ENCODE peak calls at places on chromosomes 3 and 15, in four cellular contexts. W, T, E and L are unnamed samples.

GRCh38 chr3:187719628-187720336 is 17.4 kb upstream of the RTP2 start:
- DNase-seq in E (no peak), T (no peak), W (peak), L (no peak)

GRCh38 chr15:41661078-41661528 is 898 bp downstream of the MGA start:
- DNase-seq in W (no peak), E (peak), T (no peak), L (no peak)

GRCh38 chr3:151403246-151403645 is 18.7 kb upstream of the P2RY12 start:
- DNase-seq in E (no peak), T (no peak), W (no peak), L (no peak)

GRCh38 chr3:160931474-160931873 is 173.7 kb downstream of the B3GALNT1 start:
- DNase-seq in E (no peak), T (no peak), W (no peak), L (no peak)

GRCh38 chr15:43143203-43143941 is 10.0 kb downstream of the TMEM62 start:
- DNase-seq in W (no peak), T (no peak), E (no peak), L (no peak)

GRCh38 chr3:147521646-147522045 is 112.5 kb downstream of the ZIC1 start:
- DNase-seq in T (no peak), E (no peak), W (no peak), L (no peak)

GRCh38 chr3:11514191-11514770 is 129.4 kb downstream of the VGLL4 start:
- DNase-seq in E (peak), T (no peak), W (peak), L (peak)

GRCh38 chr3:138942861-138943623 is 3.9 kb downstream of the FOXL2 start:
- DNase-seq in T (no peak), E (no peak), W (no peak), L (no peak)

GRCh38 chr3:69823710-69824109 is 84.4 kb downstream of the MITF start:
- DNase-seq in E (no peak), W (no peak), T (no peak), L (no peak)

GRCh38 chr15:76393614-76394013 is 57.0 kb downstream of the ISL2 start:
- DNase-seq in T (no peak), E (no peak), W (no peak), L (no peak)

GRCh38 chr3:99895706-99896441 is 78.2 kb downstream of the CMSS1 start:
- DNase-seq in E (peak), T (no peak), W (no peak), L (no peak)

GRCh38 chr3:124887177-124887995 is at the start of gene ITGB5:
- DNase-seq in E (peak), W (peak), T (no peak), L (peak)

GRCh38 chr15:83516935-83517334 is 69.8 kb downstream of the SH3GL3 start:
- DNase-seq in W (no peak), T (no peak), E (no peak), L (no peak)

GRCh38 chr3:56724580-56725142 is 41.6 kb upstream of the TASOR start:
- DNase-seq in W (no peak), E (no peak), T (no peak), L (no peak)

GRCh38 chr15:25939122-25939521 is 76.0 kb upstream of the ATP10A start:
- DNase-seq in W (no peak), T (no peak), E (no peak), L (no peak)

GRCh38 chr3:107242579-107242978 is 134.7 kb upstream of the CCDC54 start:
- DNase-seq in E (no peak), W (no peak), T (no peak), L (no peak)

GRCh38 chr15:89416339-89417183 is 79.8 kb downstream of the RHCG start:
- DNase-seq in W (peak), E (peak), T (peak), L (peak)

GRCh38 chr3:64552160-64552559 is 135.6 kb downstream of the ADAMTS9 start:
- DNase-seq in E (no peak), W (no peak), T (no peak), L (no peak)

GRCh38 chr15:44427756-44428724 is 611 bp downstream of the CTDSPL2 start:
- DNase-seq in T (peak), E (peak), W (peak), L (no peak)

GRCh38 chr15:101579766-101580165 is 72.4 kb downstream of the TM2D3 start:
- DNase-seq in T (no peak), W (no peak), E (no peak), L (no peak)

GRCh38 chr15:40843885-40844542 is at the start of gene SPINT1:
- DNase-seq in E (peak), W (peak), T (no peak), L (no peak)

GRCh38 chr3:41808152-41808551 is 153.8 kb downstream of the ULK4 start:
- DNase-seq in E (no peak), T (no peak), W (no peak), L (no peak)

GRCh38 chr3:125480656-125481374 is 39.2 kb downstream of the SNX4 start:
- DNase-seq in E (no peak), T (no peak), W (no peak), L (no peak)

GRCh38 chr3:77370413-77370812 is 330.5 kb downstream of the ROBO2 start:
- DNase-seq in T (no peak), W (peak), E (no peak), L (peak)

GRCh38 chr3:46549408-46549904 is 16.6 kb downstream of the LRRC2 start:
- DNase-seq in E (no peak), T (no peak), W (no peak), L (no peak)

GRCh38 chr3:33704891-33705290 is 13.2 kb downstream of the CLASP2 start:
- DNase-seq in T (no peak), E (no peak), W (no peak), L (no peak)

GRCh38 chr15:77075528-77075927 is 4.6 kb upstream of the TSPAN3 start:
- DNase-seq in T (no peak), W (peak), E (no peak), L (no peak)

GRCh38 chr3:162302983-162303624 is 806.5 kb downstream of the OTOL1 start:
- DNase-seq in T (no peak), W (no peak), E (peak), L (no peak)

DNA sequence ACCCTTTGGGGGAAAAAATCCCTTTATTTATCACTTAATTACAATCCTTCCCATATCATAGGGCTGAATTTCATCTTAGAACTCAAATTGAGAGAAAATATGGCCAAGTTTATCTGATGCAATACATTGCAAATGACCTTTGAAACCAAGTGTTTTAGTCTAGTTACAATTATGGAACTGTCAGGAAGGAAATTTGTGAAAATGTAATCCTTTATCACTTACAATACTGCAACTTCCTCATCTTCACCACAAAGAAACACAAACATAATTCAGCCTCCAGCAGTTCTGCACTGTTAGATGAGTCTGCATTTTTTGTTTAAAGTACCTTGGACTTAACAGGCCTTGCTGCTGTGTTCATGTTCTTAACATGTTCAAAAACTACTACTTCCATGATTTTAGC is 4.6 kb downstream of the CCPG1 start:
- DNase-seq in T (no peak), W (no peak), E (peak), L (no peak)
- H3K4me3 ChIP-seq in T (no peak), W (no peak), E (peak), L (no peak)

GRCh38 chr15:39362832-39363561 is 217.9 kb upstream of the THBS1 start:
- DNase-seq in T (no peak), E (no peak), W (no peak), L (no peak)

GRCh38 chr15:39360417-39360816 is 220.5 kb upstream of the THBS1 start:
- DNase-seq in W (no peak), E (no peak), T (no peak), L (no peak)

GRCh38 chr15:39359736-39360135 is 221.1 kb upstream of the THBS1 start:
- DNase-seq in E (no peak), T (no peak), W (no peak), L (no peak)

GRCh38 chr15:39363761-39364586 is 216.9 kb upstream of the THBS1 start:
- DNase-seq in T (no peak), E (no peak), W (no peak), L (no peak)

GRCh38 chr15:39361497-39361896 is 219.4 kb upstream of the THBS1 start:
- DNase-seq in E (no peak), T (no peak), W (no peak), L (no peak)
- TF ChIP-seq POLR2A in E (no peak), T (no peak), W (no peak), L (no peak)

GRCh38 chr15:90957791-90958190 is 3.1 kb downstream of the RCCD1 start:
- DNase-seq in W (no peak), T (no peak), E (no peak), L (no peak)
- H3K4me3 ChIP-seq in W (no peak), T (peak), E (no peak), L (peak)

DNA sequence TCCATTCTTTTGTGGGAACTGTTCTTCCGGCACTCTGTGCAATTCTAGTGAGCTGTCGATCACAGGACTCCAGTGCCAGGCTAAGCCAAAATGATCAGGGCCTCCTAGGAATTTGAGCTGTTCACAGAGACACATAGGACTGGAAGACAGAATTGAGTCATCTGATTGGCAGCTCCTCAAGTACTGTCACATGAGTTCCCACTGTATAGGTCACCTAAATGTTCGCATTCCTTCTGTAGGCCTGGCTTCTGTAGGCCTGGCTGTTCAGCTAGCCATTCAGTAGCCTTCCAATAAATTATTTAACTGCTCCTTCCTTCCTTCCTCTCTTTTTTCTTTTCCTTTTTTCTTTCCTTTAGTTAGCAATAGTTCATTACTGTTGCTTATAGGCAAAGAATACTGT is 4.3 kb downstream of the PROS1 start:
- DNase-seq in E (no peak), T (no peak), W (no peak), L (no peak)
- TF ChIP-seq POLR2A in E (no peak), T (no peak), W (no peak), L (no peak)

DNA sequence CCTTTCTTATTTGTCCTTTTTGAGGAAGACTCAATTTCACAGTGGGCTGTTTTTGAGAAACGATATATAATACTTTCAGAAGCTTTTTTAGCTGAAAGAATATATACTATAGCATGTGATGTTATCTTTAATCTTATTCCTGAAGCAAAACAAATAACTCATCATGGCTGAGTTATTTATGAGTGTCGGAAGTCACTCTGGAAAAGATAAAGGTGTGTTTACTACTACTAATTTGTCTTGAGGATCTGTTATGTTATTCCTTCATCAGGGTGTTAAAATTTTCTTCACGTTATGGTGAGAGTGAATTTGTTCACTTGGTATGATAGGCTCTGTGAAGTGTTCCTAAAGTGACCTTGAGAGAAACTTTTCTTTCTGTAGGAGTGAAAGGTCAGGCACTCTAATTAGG is 4.7 kb downstream of the TCF12 start:
- DNase-seq in W (no peak), E (no peak), T (no peak), L (no peak)
- H3K4me3 ChIP-seq in W (no peak), E (no peak), T (no peak), L (no peak)

GRCh38 chr3:52290596-52291507 is 3.2 kb downstream of the GLYCTK start:
- DNase-seq in T (no peak), E (no peak), W (no peak), L (no peak)

GRCh38 chr3:52289747-52290595 is 2.3 kb downstream of the GLYCTK start:
- DNase-seq in W (peak), T (no peak), E (no peak), L (no peak)

GRCh38 chr3:52291508-52292181 is 4.0 kb downstream of the GLYCTK start:
- DNase-seq in W (peak), T (no peak), E (peak), L (no peak)

GRCh38 chr3:52288674-52289073 is 1.0 kb downstream of the GLYCTK start:
- DNase-seq in T (no peak), W (no peak), E (no peak), L (no peak)

DNA sequence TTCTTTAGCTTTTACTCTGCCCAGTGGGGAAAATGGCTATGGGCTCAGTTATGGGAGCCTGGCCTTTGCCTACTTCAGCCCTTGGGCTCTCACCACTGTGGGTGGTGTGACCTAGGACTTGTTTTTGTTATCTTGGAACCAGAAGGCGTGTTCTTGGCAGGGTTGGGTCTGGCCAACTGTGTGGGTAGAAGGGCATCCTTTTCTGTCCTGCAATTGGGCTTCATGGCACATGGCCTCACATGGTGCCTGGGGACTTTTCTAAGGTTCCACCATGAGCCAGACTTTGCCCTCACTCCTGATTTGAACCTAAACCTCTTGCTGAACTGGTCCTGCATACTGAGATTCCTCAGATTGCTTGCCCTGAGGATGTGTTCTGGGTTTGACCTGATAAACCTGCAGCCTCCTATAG is 1.7 kb downstream of the GLYCTK start:
- DNase-seq in E (no peak), T (no peak), W (peak), L (no peak)
- TF ChIP-seq POLR2A in E (no peak), T (no peak), W (no peak), L (no peak)

GRCh38 chr3:50155491-50155878 is 361 bp downstream of the SEMA3F start:
- DNase-seq in E (no peak), T (no peak), W (no peak), L (no peak)

GRCh38 chr3:50157821-50158556 is 2.9 kb downstream of the SEMA3F start:
- DNase-seq in T (no peak), E (no peak), W (no peak), L (no peak)

GRCh38 chr3:50155891-50156290 is 767 bp downstream of the SEMA3F start:
- DNase-seq in E (no peak), W (no peak), T (no peak), L (no peak)

GRCh38 chr3:50156549-50156948 is 1.4 kb downstream of the SEMA3F start:
- DNase-seq in W (no peak), E (no peak), T (no peak), L (no peak)

GRCh38 chr3:50156991-50157493 is 1.9 kb downstream of the SEMA3F start:
- DNase-seq in W (no peak), E (no peak), T (no peak), L (no peak)
- H3K4me3 ChIP-seq in W (no peak), E (no peak), T (peak), L (peak)

GRCh38 chr3:45167011-45167911 is 21.1 kb upstream of the CDCP1 start:
- DNase-seq in E (peak), W (peak), T (peak), L (peak)
- TF ChIP-seq POLR2A in E (no peak), W (peak), T (peak), L (no peak)